ENCODE peak calls at places on chromosome 22, in ten cellular contexts. J is mesenchymal stem cell, F is PC-9, L is cardiac fibroblast, E is dorsolateral prefrontal cortex, G is fibroblast of mammary gland, C is pancreas, V is colonic mucosa, I is fibroblast of lung, N is GM12864. M is an unnamed sample.

GRCh38 chr22:46618667-46619066 is 1.5 kb upstream of the GRAMD4 start:
- DNase-seq in J (no peak), F (no peak), L (no peak), E (no peak), G (no peak), C (no peak), V (no peak), I (no peak), N (no peak), M (no peak)

GRCh38 chr22:32265882-32266767 is 11.0 kb upstream of the SLC5A4 start:
- DNase-seq in J (peak), F (peak), L (peak), E (peak), G (peak), C (peak), V (peak), I (peak), N (peak), M (peak)

GRCh38 chr22:20130319-20130718 is 1.3 kb upstream of the ZDHHC8 start:
- DNase-seq in J (no peak), F (no peak), L (no peak), E (no peak), G (no peak), C (no peak), V (no peak), I (no peak), N (no peak), M (no peak)

GRCh38 chr22:31635638-31636306 is 26.2 kb downstream of the PISD start:
- DNase-seq in J (no peak), F (no peak), L (no peak), E (no peak), G (no peak), C (no peak), V (no peak), I (no peak), N (no peak), M (no peak)

GRCh38 chr22:47486569-47487312 is 724.3 kb downstream of the TBC1D22A start:
- DNase-seq in J (no peak), F (no peak), L (no peak), E (no peak), G (no peak), C (no peak), V (peak), I (no peak), N (no peak), M (no peak)

GRCh38 chr22:27203276-27203660 is 545.9 kb downstream of the MIAT start:
- DNase-seq in J (no peak), F (no peak), L (no peak), E (no peak), G (no peak), C (no peak), V (no peak), I (no peak), N (no peak), M (no peak)

GRCh38 chr22:20962491-20962945 is 4.5 kb upstream of the AIFM3 start:
- DNase-seq in J (no peak), F (no peak), L (no peak), E (no peak), G (no peak), C (no peak), V (no peak), I (no peak), N (no peak), M (no peak)

GRCh38 chr22:45225732-45226560 is 14.7 kb downstream of the KIAA0930 start:
- DNase-seq in J (peak), F (no peak), L (peak), E (peak), G (peak), C (peak), V (no peak), I (peak), N (no peak), M (peak)

GRCh38 chr22:22721681-22722309 is 77.4 kb downstream of the GGTLC2 start:
- DNase-seq in J (peak), F (no peak), L (peak), E (no peak), G (peak), C (no peak), V (no peak), I (peak), N (peak), M (peak)

GRCh38 chr22:21455334-21456089 is 11.7 kb upstream of the TMEM191C start:
- DNase-seq in J (no peak), F (no peak), L (no peak), E (peak), G (no peak), C (no peak), V (no peak), I (no peak), N (no peak), M (no peak)

GRCh38 chr22:17742528-17742902 is 31.8 kb downstream of the BID start:
- DNase-seq in J (peak), F (peak), L (peak), E (peak), G (peak), C (peak), V (peak), I (peak), N (peak), M (peak)

GRCh38 chr22:33210129-33210784 is 152.1 kb upstream of the SYN3 start:
- DNase-seq in J (peak), F (peak), L (peak), E (no peak), G (peak), C (no peak), V (peak), I (peak), N (no peak), M (peak)

GRCh38 chr22:39996732-39997131 is 2.0 kb downstream of the FAM83F start:
- DNase-seq in J (peak), F (no peak), L (no peak), E (no peak), G (no peak), C (no peak), V (no peak), I (no peak), N (no peak), M (no peak)

GRCh38 chr22:26767351-26767970 is 110.1 kb downstream of the MIAT start:
- DNase-seq in J (no peak), F (no peak), L (no peak), E (peak), G (no peak), C (no peak), V (no peak), I (no peak), N (no peak), M (no peak)

GRCh38 chr22:29147241-29147919 is 58.3 kb upstream of the EMID1 start:
- DNase-seq in J (no peak), F (no peak), L (no peak), E (peak), G (no peak), C (no peak), V (no peak), I (no peak), N (no peak), M (no peak)

GRCh38 chr22:41608386-41608785 is 12.5 kb downstream of the DESI1 start:
- DNase-seq in J (no peak), F (no peak), L (no peak), E (no peak), G (no peak), C (no peak), V (no peak), I (no peak), N (no peak), M (no peak)

GRCh38 chr22:27667121-27667843 is 134.3 kb downstream of the MN1 start:
- DNase-seq in J (no peak), F (no peak), L (peak), E (no peak), G (no peak), C (no peak), V (no peak), I (peak), N (no peak), M (no peak)

GRCh38 chr22:23574877-23575276 is 5.2 kb downstream of the IGLL1 start:
- DNase-seq in J (no peak), F (no peak), L (no peak), E (no peak), G (no peak), C (no peak), V (no peak), I (no peak), N (no peak), M (no peak)

GRCh38 chr22:20937794-20938148 is 20.6 kb downstream of the CRKL start:
- DNase-seq in J (no peak), F (no peak), L (no peak), E (no peak), G (no peak), C (no peak), V (no peak), I (no peak), N (no peak), M (no peak)

GRCh38 chr22:24703101-24703500 is 71.4 kb downstream of the PIWIL3 start:
- DNase-seq in J (no peak), F (no peak), L (peak), E (no peak), G (peak), C (peak), V (peak), I (peak), N (no peak), M (peak)

GRCh38 chr22:25062378-25063095 is 110.0 kb downstream of the KIAA1671 start:
- DNase-seq in J (peak), F (no peak), L (no peak), E (no peak), G (no peak), C (no peak), V (no peak), I (no peak), N (no peak), M (no peak)

GRCh38 chr22:39643311-39644083 is 72.9 kb downstream of the CACNA1I start:
- DNase-seq in J (no peak), F (no peak), L (peak), E (no peak), G (peak), C (no peak), V (no peak), I (no peak), N (no peak), M (peak)

GRCh38 chr22:40597541-40598453 is 38.7 kb downstream of the MRTFA start:
- DNase-seq in J (no peak), F (no peak), L (no peak), E (no peak), G (peak), C (no peak), V (no peak), I (peak), N (no peak), M (peak)

GRCh38 chr22:48824673-48825651 is 1002.7 kb downstream of the BRD1 start:
- DNase-seq in J (no peak), F (no peak), L (no peak), E (peak), G (no peak), C (no peak), V (no peak), I (no peak), N (no peak), M (no peak)

GRCh38 chr22:25564979-25565677 is 653 bp downstream of the GRK3 start:
- DNase-seq in J (peak), F (no peak), L (no peak), E (no peak), G (no peak), C (peak), V (peak), I (no peak), N (no peak), M (peak)

GRCh38 chr22:26952654-26953379 is 295.4 kb downstream of the MIAT start:
- DNase-seq in J (no peak), F (no peak), L (no peak), E (no peak), G (no peak), C (no peak), V (no peak), I (no peak), N (no peak), M (no peak)

GRCh38 chr22:24170189-24170588 is 11.1 kb upstream of the SUSD2 start:
- DNase-seq in J (no peak), F (no peak), L (no peak), E (no peak), G (no peak), C (no peak), V (no peak), I (no peak), N (no peak), M (no peak)

GRCh38 chr22:44550666-44551491 is 52.8 kb upstream of the RTL6 start:
- DNase-seq in J (peak), F (peak), L (peak), E (no peak), G (peak), C (no peak), V (peak), I (peak), N (peak), M (peak)

GRCh38 chr22:40324468-40325305 is 21.6 kb upstream of the ADSL start:
- DNase-seq in J (no peak), F (no peak), L (no peak), E (no peak), G (no peak), C (no peak), V (no peak), I (no peak), N (no peak), M (no peak)

GRCh38 chr22:40401981-40402406 is 31.6 kb downstream of the SGSM3 start:
- DNase-seq in J (no peak), F (no peak), L (no peak), E (no peak), G (no peak), C (no peak), V (no peak), I (no peak), N (no peak), M (no peak)

GRCh38 chr22:33969052-33969451 is 48.8 kb upstream of the LARGE1 start:
- DNase-seq in J (no peak), F (no peak), L (no peak), E (no peak), G (peak), C (no peak), V (no peak), I (no peak), N (no peak), M (peak)

GRCh38 chr22:43889366-43890253 is 2.2 kb downstream of the PNPLA5 start:
- DNase-seq in J (no peak), F (no peak), L (peak), E (no peak), G (peak), C (no peak), V (no peak), I (peak), N (no peak), M (peak)

GRCh38 chr22:32103648-32104326 is 55.3 kb downstream of the C22orf42 start:
- DNase-seq in J (peak), F (no peak), L (peak), E (no peak), G (peak), C (no peak), V (no peak), I (peak), N (no peak), M (peak)

GRCh38 chr22:21762712-21763581 is 27.4 kb upstream of the YPEL1 start:
- DNase-seq in J (no peak), F (no peak), L (no peak), E (no peak), G (no peak), C (no peak), V (no peak), I (no peak), N (no peak), M (peak)

GRCh38 chr22:32746715-32747114 is 54.8 kb upstream of the TIMP3 start:
- DNase-seq in J (no peak), F (no peak), L (no peak), E (no peak), G (no peak), C (no peak), V (no peak), I (no peak), N (no peak), M (no peak)

GRCh38 chr22:17368727-17369552 is at the start of gene CECR2:
- DNase-seq in J (peak), F (no peak), L (peak), E (peak), G (no peak), C (peak), V (peak), I (peak), N (no peak), M (peak)

GRCh38 chr22:48258841-48259240 is 1496.4 kb downstream of the TBC1D22A start:
- DNase-seq in J (no peak), F (no peak), L (no peak), E (no peak), G (no peak), C (no peak), V (no peak), I (no peak), N (no peak), M (no peak)

GRCh38 chr22:47631571-47632102 is 869.2 kb downstream of the TBC1D22A start:
- DNase-seq in J (no peak), F (peak), L (no peak), E (no peak), G (no peak), C (no peak), V (no peak), I (no peak), N (no peak), M (no peak)

GRCh38 chr22:25540128-25540790 is 24.2 kb upstream of the GRK3 start:
- DNase-seq in J (no peak), F (no peak), L (no peak), E (no peak), G (no peak), C (no peak), V (no peak), I (no peak), N (no peak), M (no peak)

GRCh38 chr22:42645938-42646568 is 3.1 kb downstream of the CYB5R3 start:
- DNase-seq in J (no peak), F (no peak), L (no peak), E (no peak), G (no peak), C (no peak), V (peak), I (no peak), N (no peak), M (no peak)
- H3K4me3 ChIP-seq in J (no peak), F (no peak), L (peak), E (peak), G (no peak), C (peak), V (no peak), I (no peak), N (no peak), M (no peak)

DNA sequence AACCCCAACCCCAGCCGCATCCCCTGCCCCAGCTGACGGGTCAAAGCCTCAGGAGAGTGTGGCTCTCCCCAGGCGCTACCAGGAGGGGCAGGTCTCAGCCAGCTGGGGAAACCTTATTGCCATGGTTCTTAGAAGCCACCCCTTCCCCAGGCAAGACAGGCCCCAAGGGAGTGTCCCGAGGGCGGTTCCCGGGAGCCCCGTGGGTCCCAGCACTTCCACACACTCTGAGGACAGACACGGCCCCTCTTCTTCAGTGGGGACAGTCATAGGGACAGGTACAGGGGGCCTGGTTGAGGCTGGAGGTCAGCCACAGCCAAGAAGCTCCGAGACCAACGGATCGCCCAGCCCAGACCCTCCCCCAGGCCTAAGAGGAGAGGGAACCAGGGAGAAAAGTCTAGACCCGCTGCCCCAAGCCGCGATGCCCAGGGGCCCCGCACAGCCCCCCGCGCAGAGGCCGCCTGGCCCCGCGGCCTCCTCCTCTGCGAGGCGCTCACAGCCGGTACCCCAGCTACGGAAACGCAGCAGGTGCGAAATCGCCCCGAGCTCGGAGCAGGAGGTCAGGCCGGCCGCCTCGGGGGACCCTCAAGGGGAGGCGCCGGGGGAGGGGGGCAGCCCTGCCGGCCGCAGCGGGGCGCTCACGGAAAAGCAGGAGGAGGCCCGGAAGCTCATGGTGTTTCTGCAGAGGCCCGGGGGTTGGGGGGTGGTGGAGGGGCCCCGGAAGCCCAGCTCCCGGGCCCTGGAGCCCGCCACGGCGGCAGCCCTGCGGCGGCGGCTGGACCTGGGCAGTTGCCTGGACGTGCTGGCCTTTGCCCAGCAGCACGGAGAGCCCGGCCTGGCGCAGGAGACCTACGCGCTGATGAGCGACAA is 2.6 kb downstream of the KLHDC7B start:
- DNase-seq in J (no peak), F (no peak), L (peak), E (no peak), G (no peak), C (peak), V (no peak), I (no peak), N (no peak), M (no peak)
- H3K4me3 ChIP-seq in J (no peak), F (no peak), L (no peak), E (peak), G (no peak), C (peak), V (peak), I (no peak), N (peak), M (no peak)

GRCh38 chr22:50529416-50530279 is at the start of gene TYMP:
- DNase-seq in J (peak), F (peak), L (peak), E (no peak), G (no peak), C (peak), V (peak), I (no peak), N (no peak), M (no peak)
- H3K4me3 ChIP-seq in J (peak), F (peak), L (peak), E (peak), G (peak), C (peak), V (peak), I (peak), N (peak), M (peak)

GRCh38 chr22:36331306-36331911 is 56.4 kb downstream of the MYH9 start:
- DNase-seq in J (peak), F (peak), L (peak), E (no peak), G (peak), C (peak), V (peak), I (peak), N (peak), M (peak)

GRCh38 chr22:36330655-36331305 is 57.0 kb downstream of the MYH9 start:
- DNase-seq in J (peak), F (peak), L (peak), E (no peak), G (peak), C (no peak), V (peak), I (peak), N (no peak), M (peak)

GRCh38 chr22:36328635-36329216 is 59.0 kb downstream of the MYH9 start:
- DNase-seq in J (peak), F (peak), L (peak), E (no peak), G (peak), C (peak), V (no peak), I (peak), N (no peak), M (peak)

GRCh38 chr22:36329217-36330078 is 58.3 kb downstream of the MYH9 start:
- DNase-seq in J (peak), F (peak), L (peak), E (no peak), G (peak), C (peak), V (peak), I (peak), N (no peak), M (peak)

GRCh38 chr22:36330127-36330526 is 57.6 kb downstream of the MYH9 start:
- DNase-seq in J (no peak), F (no peak), L (no peak), E (no peak), G (no peak), C (no peak), V (no peak), I (no peak), N (no peak), M (no peak)
- H3K4me3 ChIP-seq in J (no peak), F (peak), L (peak), E (no peak), G (no peak), C (no peak), V (no peak), I (no peak), N (no peak), M (no peak)

DNA sequence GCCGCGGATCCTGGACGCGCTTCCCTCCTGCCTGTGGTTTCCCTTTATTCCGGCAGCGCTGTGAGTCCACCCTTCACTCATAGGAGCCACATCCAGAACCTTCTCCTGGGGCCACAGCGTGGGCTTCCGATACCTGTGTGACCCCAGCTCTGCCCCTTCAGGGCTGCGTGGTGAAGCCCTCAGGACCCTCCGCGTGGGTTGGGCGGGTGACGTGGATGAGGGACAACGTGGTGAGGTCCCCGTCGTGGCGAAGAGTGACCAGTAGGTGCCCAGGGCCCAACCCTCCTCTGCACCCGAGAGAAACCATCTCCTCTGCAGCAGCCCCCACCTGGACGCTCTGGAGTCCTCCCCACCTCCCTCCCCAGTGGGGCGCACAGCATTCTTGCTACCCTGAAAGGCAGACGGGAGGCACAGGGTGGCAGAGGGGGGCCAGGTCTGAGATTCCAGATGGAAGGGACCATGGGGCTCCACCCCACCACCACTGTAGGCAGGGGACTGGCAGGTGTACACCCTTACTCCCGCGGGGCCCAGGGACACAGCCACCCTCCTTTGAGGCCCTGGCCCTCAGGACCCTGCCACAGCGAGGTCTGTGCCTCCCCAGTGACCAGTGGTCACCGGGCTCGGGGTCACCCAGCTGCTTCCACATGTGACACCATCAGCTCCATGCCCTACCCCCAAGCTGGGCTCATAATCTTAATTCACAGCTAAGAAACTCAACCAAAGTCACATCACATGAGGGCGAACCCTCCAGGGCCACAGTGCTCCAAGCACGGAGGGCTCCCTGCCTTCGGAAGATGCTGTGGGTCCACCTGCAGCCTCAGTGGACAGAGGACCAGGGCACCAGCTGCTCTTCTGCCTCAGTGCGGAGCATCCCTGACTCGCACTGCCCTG is 3.4 kb upstream of the ZBED4 start:
- DNase-seq in J (no peak), F (no peak), L (no peak), E (no peak), G (no peak), C (no peak), V (no peak), I (no peak), N (no peak), M (no peak)
- H3K4me3 ChIP-seq in J (no peak), F (no peak), L (no peak), E (no peak), G (no peak), C (no peak), V (no peak), I (no peak), N (no peak), M (no peak)

M was measured in choroid plexus epithelial cell.